ENCODE peak calls at places on chromosomes 13 and 19, in six cellular contexts. One of them, this sample, is unnamed.

GRCh38 chr13:43136940-43137574 is 113.7 kb downstream of the DNAJC15 start:
- DNase-seq in stimulated activated CD4-positive, alpha-beta T cell treated with anti-CD3 and anti-CD28 coated beads, Interleukin-4, amount 100 ng/mL, for 4 hours: no peak
- DNase-seq in NCI-H446: no peak
- DNase-seq in heart left ventricle: no peak
- DNase-seq in HTR-8/SVneo: no peak
- DNase-seq in iris pigment epithelial cell: no peak
- DNase-seq in this sample: no peak

GRCh38 chr13:23715092-23715761 is 145.0 kb downstream of the TNFRSF19 start:
- DNase-seq in stimulated activated CD4-positive, alpha-beta T cell treated with anti-CD3 and anti-CD28 coated beads, Interleukin-4, amount 100 ng/mL, for 4 hours: no peak
- DNase-seq in NCI-H446: no peak
- DNase-seq in heart left ventricle: no peak
- DNase-seq in HTR-8/SVneo: no peak
- DNase-seq in iris pigment epithelial cell: no peak
- DNase-seq in this sample: no peak

GRCh38 chr19:10991521-10992081 is 30.8 kb downstream of the SMARCA4 start:
- DNase-seq in stimulated activated CD4-positive, alpha-beta T cell treated with anti-CD3 and anti-CD28 coated beads, Interleukin-4, amount 100 ng/mL, for 4 hours: no peak
- DNase-seq in NCI-H446: no peak
- DNase-seq in heart left ventricle: no peak
- DNase-seq in HTR-8/SVneo: no peak
- DNase-seq in iris pigment epithelial cell: no peak
- DNase-seq in this sample: no peak

GRCh38 chr19:7970716-7971448 is 27.4 kb upstream of the TIMM44 start:
- DNase-seq in stimulated activated CD4-positive, alpha-beta T cell treated with anti-CD3 and anti-CD28 coated beads, Interleukin-4, amount 100 ng/mL, for 4 hours: peak
- DNase-seq in NCI-H446: peak
- DNase-seq in heart left ventricle: no peak
- DNase-seq in HTR-8/SVneo: peak
- DNase-seq in iris pigment epithelial cell: peak
- DNase-seq in this sample: peak

GRCh38 chr13:20728579-20729300 is 25.2 kb downstream of the IL17D start:
- DNase-seq in stimulated activated CD4-positive, alpha-beta T cell treated with anti-CD3 and anti-CD28 coated beads, Interleukin-4, amount 100 ng/mL, for 4 hours: no peak
- DNase-seq in NCI-H446: no peak
- DNase-seq in heart left ventricle: no peak
- DNase-seq in HTR-8/SVneo: no peak
- DNase-seq in iris pigment epithelial cell: peak
- DNase-seq in this sample: peak

GRCh38 chr19:3234800-3235199 is 10.3 kb downstream of the CELF5 start:
- DNase-seq in stimulated activated CD4-positive, alpha-beta T cell treated with anti-CD3 and anti-CD28 coated beads, Interleukin-4, amount 100 ng/mL, for 4 hours: no peak
- DNase-seq in NCI-H446: no peak
- DNase-seq in heart left ventricle: no peak
- DNase-seq in HTR-8/SVneo: no peak
- DNase-seq in iris pigment epithelial cell: no peak
- DNase-seq in this sample: no peak

GRCh38 chr13:20353973-20354372 is 121.9 kb upstream of the GJB6 start:
- DNase-seq in stimulated activated CD4-positive, alpha-beta T cell treated with anti-CD3 and anti-CD28 coated beads, Interleukin-4, amount 100 ng/mL, for 4 hours: no peak
- DNase-seq in NCI-H446: no peak
- DNase-seq in heart left ventricle: no peak
- DNase-seq in HTR-8/SVneo: no peak
- DNase-seq in iris pigment epithelial cell: peak
- DNase-seq in this sample: no peak

GRCh38 chr13:34347784-34348573 is 530.0 kb downstream of the RFC3 start:
- DNase-seq in stimulated activated CD4-positive, alpha-beta T cell treated with anti-CD3 and anti-CD28 coated beads, Interleukin-4, amount 100 ng/mL, for 4 hours: no peak
- DNase-seq in NCI-H446: no peak
- DNase-seq in heart left ventricle: no peak
- DNase-seq in HTR-8/SVneo: no peak
- DNase-seq in iris pigment epithelial cell: no peak
- DNase-seq in this sample: no peak

GRCh38 chr19:16319466-16319865 is 5.2 kb upstream of the KLF2 start:
- DNase-seq in stimulated activated CD4-positive, alpha-beta T cell treated with anti-CD3 and anti-CD28 coated beads, Interleukin-4, amount 100 ng/mL, for 4 hours: no peak
- DNase-seq in NCI-H446: no peak
- DNase-seq in heart left ventricle: no peak
- DNase-seq in HTR-8/SVneo: no peak
- DNase-seq in iris pigment epithelial cell: no peak
- DNase-seq in this sample: no peak

GRCh38 chr13:102903659-102904407 is 58.0 kb downstream of the ERCC5 start:
- DNase-seq in stimulated activated CD4-positive, alpha-beta T cell treated with anti-CD3 and anti-CD28 coated beads, Interleukin-4, amount 100 ng/mL, for 4 hours: no peak
- DNase-seq in NCI-H446: no peak
- DNase-seq in heart left ventricle: no peak
- DNase-seq in HTR-8/SVneo: peak
- DNase-seq in iris pigment epithelial cell: peak
- DNase-seq in this sample: no peak

GRCh38 chr19:35084078-35084762 is 31.4 kb upstream of the FXYD3 start:
- DNase-seq in stimulated activated CD4-positive, alpha-beta T cell treated with anti-CD3 and anti-CD28 coated beads, Interleukin-4, amount 100 ng/mL, for 4 hours: no peak
- DNase-seq in NCI-H446: no peak
- DNase-seq in heart left ventricle: no peak
- DNase-seq in HTR-8/SVneo: no peak
- DNase-seq in iris pigment epithelial cell: no peak
- DNase-seq in this sample: no peak

This sample was measured in dermis microvascular lymphatic vessel endothelial cell.